ENCODE peak calls at places on chromosomes 13 and 19, in six cellular contexts. One of them, this sample, is unnamed.

GRCh38 chr13:48255954-48256353 is 22.9 kb downstream of the ITM2B start:
- DNase-seq in CD14-positive monocyte: no peak
- DNase-seq in colonic mucosa: no peak
- DNase-seq in transverse colon: no peak
- DNase-seq in cardiac fibroblast: peak; percentile 32
- DNase-seq in MCF 10A: no peak
- DNase-seq in this sample: no peak

GRCh38 chr19:1906985-1907562 is 1.9 kb downstream of the ADAT3 start:
- DNase-seq in CD14-positive monocyte: no peak
- DNase-seq in colonic mucosa: no peak
- DNase-seq in transverse colon: no peak
- DNase-seq in cardiac fibroblast: no peak
- DNase-seq in MCF 10A: no peak
- DNase-seq in this sample: no peak

GRCh38 chr19:2495651-2496316 is 19.9 kb downstream of the GADD45B start:
- DNase-seq in CD14-positive monocyte: no peak
- DNase-seq in colonic mucosa: peak; percentile 73
- DNase-seq in transverse colon: peak; percentile 63
- DNase-seq in cardiac fibroblast: peak; percentile 42
- DNase-seq in MCF 10A: peak; percentile 21
- DNase-seq in this sample: no peak

GRCh38 chr19:4144666-4145261 is 8.7 kb upstream of the CREB3L3 start:
- DNase-seq in CD14-positive monocyte: no peak
- DNase-seq in colonic mucosa: peak; percentile 81
- DNase-seq in transverse colon: peak; percentile 71
- DNase-seq in cardiac fibroblast: peak; percentile 55
- DNase-seq in MCF 10A: no peak
- DNase-seq in this sample: no peak

GRCh38 chr13:99468971-99469545 is 32.2 kb upstream of the TM9SF2 start:
- DNase-seq in CD14-positive monocyte: no peak
- DNase-seq in colonic mucosa: no peak
- DNase-seq in transverse colon: no peak
- DNase-seq in cardiac fibroblast: peak; percentile 15
- DNase-seq in MCF 10A: peak; percentile 59
- DNase-seq in this sample: no peak

GRCh38 chr13:45209229-45209628 is 8.4 kb upstream of the KCTD4 start:
- DNase-seq in CD14-positive monocyte: no peak
- DNase-seq in colonic mucosa: no peak
- DNase-seq in transverse colon: no peak
- DNase-seq in cardiac fibroblast: peak; percentile 91
- DNase-seq in MCF 10A: peak; percentile 79
- DNase-seq in this sample: no peak

GRCh38 chr13:27830010-27830409 is 37.7 kb downstream of the GSX1 start:
- DNase-seq in CD14-positive monocyte: no peak
- DNase-seq in colonic mucosa: peak; percentile 67
- DNase-seq in transverse colon: peak; percentile 71
- DNase-seq in cardiac fibroblast: peak; percentile 27
- DNase-seq in MCF 10A: peak; percentile 49
- DNase-seq in this sample: peak; percentile 81

GRCh38 chr13:95677564-95678386 is 836 bp downstream of the DNAJC3 start:
- DNase-seq in CD14-positive monocyte: no peak
- DNase-seq in colonic mucosa: peak; percentile 57
- DNase-seq in transverse colon: peak; percentile 63
- DNase-seq in cardiac fibroblast: peak; percentile 34
- DNase-seq in MCF 10A: peak; percentile 46
- DNase-seq in this sample: no peak

GRCh38 chr19:1851581-1852293 is 3.5 kb upstream of the REXO1 start:
- DNase-seq in CD14-positive monocyte: no peak
- DNase-seq in colonic mucosa: no peak
- DNase-seq in transverse colon: no peak
- DNase-seq in cardiac fibroblast: no peak
- DNase-seq in MCF 10A: no peak
- DNase-seq in this sample: peak; percentile 19

GRCh38 chr13:109162248-109163051 is 533.0 kb downstream of the MYO16 start:
- DNase-seq in CD14-positive monocyte: peak; percentile 79
- DNase-seq in colonic mucosa: no peak
- DNase-seq in transverse colon: peak; percentile 22
- DNase-seq in cardiac fibroblast: no peak
- DNase-seq in MCF 10A: peak; percentile 28
- DNase-seq in this sample: no peak
- TF ChIP-seq CTCF in CD14-positive monocyte: no peak
- TF ChIP-seq CTCF in colonic mucosa: no peak
- TF ChIP-seq CTCF in transverse colon: no peak
- TF ChIP-seq CTCF in cardiac fibroblast: no peak
- TF ChIP-seq CTCF in MCF 10A: no peak
- TF ChIP-seq CTCF in this sample: no peak

GRCh38 chr13:36819064-36819810 is at the start of gene RFXAP:
- DNase-seq in CD14-positive monocyte: peak; percentile 88
- DNase-seq in colonic mucosa: peak; percentile 91
- DNase-seq in transverse colon: peak; percentile 92
- DNase-seq in cardiac fibroblast: peak; percentile 87
- DNase-seq in MCF 10A: peak; percentile 83
- DNase-seq in this sample: peak; percentile 94
- TF ChIP-seq CTCF in CD14-positive monocyte: no peak
- TF ChIP-seq CTCF in colonic mucosa: no peak
- TF ChIP-seq CTCF in transverse colon: peak; percentile 37
- TF ChIP-seq CTCF in cardiac fibroblast: no peak
- TF ChIP-seq CTCF in MCF 10A: no peak
- TF ChIP-seq CTCF in this sample: no peak

DNA sequence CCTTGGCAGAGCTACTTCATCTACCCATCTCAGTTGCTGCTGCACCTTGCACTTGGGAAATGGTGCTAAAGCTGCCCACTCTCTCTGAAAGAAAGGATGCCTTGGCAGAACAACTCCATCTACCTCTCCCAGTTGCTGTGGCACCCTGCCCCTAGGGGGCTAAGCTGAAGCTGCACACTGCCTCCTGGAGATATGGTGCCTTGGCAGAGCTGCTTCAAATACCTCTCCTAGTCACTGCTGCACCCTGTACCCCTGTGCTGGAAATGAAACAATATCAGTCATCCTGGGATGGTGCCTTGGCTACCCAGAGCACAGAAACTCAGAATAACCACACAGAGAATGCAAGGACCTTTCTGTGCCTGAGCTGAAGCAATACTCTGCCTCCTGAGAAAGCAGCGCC is 615.8 kb downstream of the DIAPH3 start:
- DNase-seq in CD14-positive monocyte: no peak
- DNase-seq in colonic mucosa: no peak
- DNase-seq in transverse colon: no peak
- DNase-seq in cardiac fibroblast: no peak
- DNase-seq in MCF 10A: no peak
- DNase-seq in this sample: no peak
- TF ChIP-seq CTCF in CD14-positive monocyte: no peak
- TF ChIP-seq CTCF in colonic mucosa: no peak
- TF ChIP-seq CTCF in transverse colon: no peak
- TF ChIP-seq CTCF in cardiac fibroblast: no peak
- TF ChIP-seq CTCF in MCF 10A: no peak
- TF ChIP-seq CTCF in this sample: no peak

DNA sequence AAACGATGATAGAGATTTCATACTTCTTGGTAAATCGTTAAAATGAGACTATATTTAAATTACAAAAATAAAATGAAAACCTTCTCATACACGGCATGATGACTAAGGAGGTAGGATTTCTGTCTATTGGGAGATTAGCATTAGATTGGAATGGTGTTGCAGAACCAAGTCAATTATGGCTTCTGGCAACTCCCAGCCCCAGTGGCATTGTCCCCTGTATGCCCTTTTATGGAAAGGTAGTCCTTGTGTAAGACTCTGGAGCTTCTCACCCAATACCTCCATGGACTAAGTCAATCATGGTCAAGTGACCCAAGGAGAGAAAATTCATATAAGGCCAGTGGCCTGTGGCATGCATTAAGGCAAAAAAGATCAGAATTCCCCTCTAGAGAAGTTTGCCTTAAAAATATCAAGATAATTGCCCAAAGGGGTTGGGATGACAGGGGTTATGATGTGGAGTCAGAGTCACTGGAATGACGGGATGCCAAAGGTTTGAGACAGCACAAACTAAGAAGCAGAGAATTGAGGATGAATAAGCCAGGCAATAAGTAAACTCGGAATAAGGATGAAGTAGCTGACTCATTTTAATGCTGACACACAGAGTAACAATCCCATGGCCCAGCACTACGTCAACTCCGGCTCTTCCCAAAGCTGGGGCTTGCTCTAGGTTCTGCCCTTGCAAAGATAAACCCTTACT is 57.8 kb upstream of the POSTN start:
- DNase-seq in CD14-positive monocyte: no peak
- DNase-seq in colonic mucosa: no peak
- DNase-seq in transverse colon: no peak
- DNase-seq in cardiac fibroblast: peak; percentile 99
- DNase-seq in MCF 10A: peak; percentile 83
- DNase-seq in this sample: no peak
- TF ChIP-seq CTCF in CD14-positive monocyte: no peak
- TF ChIP-seq CTCF in colonic mucosa: no peak
- TF ChIP-seq CTCF in transverse colon: no peak
- TF ChIP-seq CTCF in cardiac fibroblast: no peak
- TF ChIP-seq CTCF in MCF 10A: no peak
- TF ChIP-seq CTCF in this sample: no peak

GRCh38 chr13:110644892-110645521 is 29.7 kb downstream of the NAXD start:
- DNase-seq in CD14-positive monocyte: peak; percentile 84
- DNase-seq in colonic mucosa: peak; percentile 41
- DNase-seq in transverse colon: peak; percentile 66
- DNase-seq in cardiac fibroblast: peak; percentile 28
- DNase-seq in MCF 10A: no peak
- DNase-seq in this sample: peak; percentile 70
- TF ChIP-seq CTCF in CD14-positive monocyte: peak; percentile 76
- TF ChIP-seq CTCF in colonic mucosa: peak; percentile 18
- TF ChIP-seq CTCF in transverse colon: peak; percentile 49
- TF ChIP-seq CTCF in cardiac fibroblast: peak; percentile 4
- TF ChIP-seq CTCF in MCF 10A: no peak
- TF ChIP-seq CTCF in this sample: no peak

GRCh38 chr19:30719991-30720329 is 347.8 kb downstream of the ZNF536 start:
- DNase-seq in CD14-positive monocyte: no peak
- DNase-seq in colonic mucosa: no peak
- DNase-seq in transverse colon: no peak
- DNase-seq in cardiac fibroblast: peak; percentile 13
- DNase-seq in MCF 10A: no peak
- DNase-seq in this sample: no peak

GRCh38 chr19:30718014-30718413 is 345.8 kb downstream of the ZNF536 start:
- DNase-seq in CD14-positive monocyte: no peak
- DNase-seq in colonic mucosa: no peak
- DNase-seq in transverse colon: no peak
- DNase-seq in cardiac fibroblast: no peak
- DNase-seq in MCF 10A: no peak
- DNase-seq in this sample: no peak

GRCh38 chr19:30717381-30717780 is 345.2 kb downstream of the ZNF536 start:
- DNase-seq in CD14-positive monocyte: no peak
- DNase-seq in colonic mucosa: no peak
- DNase-seq in transverse colon: no peak
- DNase-seq in cardiac fibroblast: no peak
- DNase-seq in MCF 10A: no peak
- DNase-seq in this sample: no peak

GRCh38 chr19:30718728-30719127 is 346.5 kb downstream of the ZNF536 start:
- DNase-seq in CD14-positive monocyte: no peak
- DNase-seq in colonic mucosa: no peak
- DNase-seq in transverse colon: peak; percentile 12
- DNase-seq in cardiac fibroblast: no peak
- DNase-seq in MCF 10A: no peak
- DNase-seq in this sample: no peak

DNA sequence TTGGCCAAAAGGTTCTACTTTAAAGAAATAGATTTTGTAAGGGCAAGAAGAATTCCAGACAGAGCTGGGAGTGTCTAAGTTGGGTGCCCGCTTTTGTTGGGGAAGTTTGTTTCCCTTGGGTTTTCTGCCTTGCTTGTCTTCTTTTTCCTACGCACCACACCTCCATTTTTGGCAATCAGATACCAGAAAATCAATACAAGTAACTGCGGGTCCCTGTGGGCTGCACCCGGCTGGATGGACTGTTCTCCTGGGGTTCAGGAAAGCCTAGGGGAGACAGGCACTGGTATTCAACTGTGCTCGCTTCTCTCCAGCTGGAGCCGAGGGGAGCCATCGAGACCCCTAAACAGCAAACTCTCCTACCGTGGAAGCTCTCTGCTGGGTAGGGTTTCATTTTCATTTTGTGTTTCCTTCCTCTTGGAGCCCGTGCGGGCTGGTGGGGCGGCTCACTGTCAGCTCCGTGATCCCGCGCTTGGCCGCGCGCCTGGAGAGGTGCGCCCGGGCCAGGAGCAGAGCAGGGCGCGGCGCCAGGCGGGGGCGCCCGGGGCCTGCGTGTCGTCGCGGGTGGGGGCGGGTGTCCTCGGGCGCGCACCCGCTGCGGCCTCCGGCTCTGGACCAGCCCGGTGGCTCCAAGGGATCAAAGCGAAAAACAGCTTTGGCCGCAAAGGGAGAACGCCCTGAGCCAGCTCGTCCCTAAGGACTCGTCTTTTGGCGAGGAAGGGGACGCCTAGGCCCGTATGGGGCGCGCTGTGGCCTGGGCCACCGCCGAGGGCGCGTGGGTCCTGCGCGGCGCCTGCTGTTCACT is 347.2 kb downstream of the ZNF536 start:
- DNase-seq in CD14-positive monocyte: no peak
- DNase-seq in colonic mucosa: peak; percentile 44
- DNase-seq in transverse colon: peak; percentile 60
- DNase-seq in cardiac fibroblast: peak; percentile 18
- DNase-seq in MCF 10A: no peak
- DNase-seq in this sample: peak; percentile 32
- TF ChIP-seq CTCF in CD14-positive monocyte: no peak
- TF ChIP-seq CTCF in colonic mucosa: no peak
- TF ChIP-seq CTCF in transverse colon: no peak
- TF ChIP-seq CTCF in cardiac fibroblast: no peak
- TF ChIP-seq CTCF in MCF 10A: no peak
- TF ChIP-seq CTCF in this sample: no peak

This sample was measured in endothelial cell.